ENCODE peak calls at places on chromosomes 5 and 9, in five cellular contexts. U is cardiac muscle cell, M is HCT116, L is neuronal stem cell, W is HAP-1. S is an unnamed sample. For H3K4me1, the result is how much of the 10 kb centered on the place peaks cover.

GRCh38 chr5:154949758-154950157 is 8.9 kb downstream of the MRPL22 start:
- DNase-seq in M (no peak), U (no peak), L (no peak), W (no peak), S (no peak)

GRCh38 chr5:135248801-135249231 is 150.2 kb downstream of the MACROH2A1 start:
- DNase-seq in W (no peak), M (no peak), U (no peak), L (no peak), S (peak)

GRCh38 chr5:883475-884181 is 9.0 kb downstream of the BRD9 start:
- DNase-seq in M (no peak), W (no peak), U (no peak), L (no peak), S (no peak)

GRCh38 chr9:87540444-87541105 is 42.9 kb downstream of the DAPK1 start:
- DNase-seq in U (no peak), M (no peak), W (no peak), L (no peak), S (no peak)

GRCh38 chr9:107793541-107793940 is 304.0 kb upstream of the KLF4 start:
- DNase-seq in L (no peak), U (no peak), W (no peak), M (no peak), S (no peak)

GRCh38 chr5:58149750-58150149 is 310.1 kb downstream of the PLK2 start:
- DNase-seq in W (no peak), L (no peak), U (no peak), M (no peak), S (no peak)

GRCh38 chr9:107020040-107020530 is 157.1 kb downstream of the ZNF462 start:
- DNase-seq in W (peak), L (peak), M (no peak), U (peak), S (peak)

GRCh38 chr9:121863931-121864330 is 212.5 kb downstream of the DAB2IP start:
- DNase-seq in U (peak), W (no peak), M (no peak), L (no peak), S (no peak)

GRCh38 chr5:7926720-7927119 is 57.8 kb downstream of the MTRR start:
- DNase-seq in L (no peak), U (no peak), W (no peak), M (no peak), S (no peak)

GRCh38 chr5:43572357-43572756 is 15.5 kb upstream of the PAIP1 start:
- DNase-seq in U (peak), M (no peak), W (peak), L (no peak), S (no peak)

GRCh38 chr9:95305770-95306492 is 11.6 kb downstream of the FANCC start:
- DNase-seq in M (no peak), U (no peak), W (no peak), L (no peak), S (no peak)

GRCh38 chr5:89981871-89982773 is 427.4 kb downstream of the CETN3 start:
- DNase-seq in L (no peak), W (no peak), U (no peak), M (no peak), S (no peak)

GRCh38 chr5:109345699-109346098 is 64.1 kb downstream of the PJA2 start:
- DNase-seq in U (no peak), W (no peak), L (no peak), M (no peak), S (no peak)

GRCh38 chr5:128836571-128836970 is 128.7 kb upstream of the SLC27A6 start:
- DNase-seq in M (no peak), W (no peak), U (no peak), L (no peak), S (no peak)

GRCh38 chr9:18596920-18597319 is 123.0 kb downstream of the ADAMTSL1 start:
- DNase-seq in L (no peak), U (peak), M (no peak), W (no peak), S (no peak)

GRCh38 chr9:111598730-111599091 is 736 bp downstream of the PTGR1 start:
- DNase-seq in W (peak), M (no peak), L (peak), U (peak), S (no peak)

GRCh38 chr5:81825237-81825636 is 74.3 kb upstream of the SSBP2 start:
- DNase-seq in U (peak), L (no peak), M (no peak), W (no peak), S (no peak)

GRCh38 chr5:74507596-74507995 is 132.9 kb downstream of the ENC1 start:
- DNase-seq in L (no peak), W (no peak), M (no peak), U (no peak), S (peak)

GRCh38 chr5:90645024-90645610 is 86.5 kb downstream of the ADGRV1 start:
- DNase-seq in L (no peak), M (peak), W (no peak), U (no peak), S (peak)

GRCh38 chr5:168948746-168949145 is 352.2 kb downstream of the SLIT3 start:
- DNase-seq in M (no peak), L (no peak), U (no peak), W (no peak), S (no peak)

GRCh38 chr9:78695521-78695920 is 398.6 kb downstream of the PSAT1 start:
- DNase-seq in W (no peak), M (no peak), L (no peak), U (no peak), S (peak)

GRCh38 chr5:32512916-32513315 is 68.4 kb upstream of the ZFR start:
- DNase-seq in L (no peak), W (no peak), U (no peak), M (no peak), S (no peak)

GRCh38 chr9:79489241-79490000 is 82.3 kb upstream of the TLE4 start:
- DNase-seq in U (peak), W (no peak), M (no peak), L (no peak), S (no peak)

GRCh38 chr5:39624268-39624886 is 199.6 kb upstream of the DAB2 start:
- DNase-seq in W (no peak), U (peak), M (peak), L (no peak), S (peak)

GRCh38 chr9:87547665-87548064 is 50.0 kb downstream of the DAPK1 start:
- DNase-seq in M (no peak), U (no peak), L (no peak), W (no peak), S (no peak)

GRCh38 chr5:173452098-173452497 is 123.9 kb upstream of the STC2 start:
- DNase-seq in W (no peak), L (no peak), U (peak), M (peak), S (no peak)

GRCh38 chr9:136550439-136551085 is 4.7 kb upstream of the NOTCH1 start:
- DNase-seq in M (no peak), U (no peak), L (no peak), W (no peak), S (no peak)

GRCh38 chr5:58872670-58873273 is 289.9 kb downstream of the RAB3C start:
- DNase-seq in W (no peak), L (no peak), U (no peak), M (no peak), S (no peak)

GRCh38 chr5:41145306-41145705 is 68.0 kb downstream of the C6 start:
- DNase-seq in U (no peak), W (no peak), M (no peak), L (no peak), S (no peak)

GRCh38 chr9:98654247-98654646 is 54.5 kb downstream of the GABBR2 start:
- DNase-seq in W (no peak), L (no peak), M (no peak), U (no peak), S (no peak)

GRCh38 chr5:149367249-149367971 is 9.6 kb downstream of the PCYOX1L start:
- DNase-seq in W (peak), U (peak), L (peak), M (peak), S (peak)

GRCh38 chr5:175828676-175829075 is 42.7 kb upstream of the CPLX2 start:
- DNase-seq in W (no peak), M (no peak), U (no peak), L (no peak), S (no peak)

GRCh38 chr9:126860077-126860756 is at the start of gene ZBTB34:
- DNase-seq in M (peak), L (peak), U (peak), W (peak), S (peak)

GRCh38 chr9:126864771-126865170 is 4.3 kb downstream of the ZBTB34 start:
- DNase-seq in M (no peak), U (no peak), W (no peak), L (no peak), S (no peak)

GRCh38 chr9:126860757-126861466 is 473 bp downstream of the ZBTB34 start:
- DNase-seq in U (peak), M (no peak), L (no peak), W (peak), S (peak)

GRCh38 chr9:126861707-126862460 is 1.4 kb downstream of the ZBTB34 start:
- DNase-seq in U (peak), M (no peak), W (peak), L (no peak), S (peak)

DNA sequence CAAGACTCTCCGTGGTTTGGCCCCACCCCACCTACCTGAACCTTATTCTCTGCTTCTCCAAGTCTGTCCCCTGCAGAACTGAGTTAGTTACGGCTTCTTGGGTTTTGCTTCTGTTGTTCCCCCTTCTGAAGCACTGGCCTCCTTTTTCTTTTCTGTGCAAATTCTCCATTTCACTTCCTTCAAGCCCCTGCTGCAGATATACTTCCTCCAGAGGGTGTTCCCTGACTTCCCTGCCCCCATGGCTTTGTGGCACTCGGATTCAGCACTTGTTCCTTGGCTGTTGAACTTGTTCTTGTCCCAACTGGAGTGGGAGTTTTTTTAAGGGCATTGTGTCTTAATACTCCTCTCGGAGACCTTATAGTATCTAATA is 2.0 kb downstream of the ZBTB34 start:
- DNase-seq in U (no peak), W (peak), M (no peak), L (no peak), S (no peak)
- H3K4me3 ChIP-seq in U (peak), W (peak), M (no peak), L (peak), S (peak)

GRCh38 chr5:140165101-140165920 is 9.7 kb upstream of the CYSTM1 start:
- DNase-seq in W (no peak), M (no peak), L (no peak), U (no peak), S (peak)

GRCh38 chr5:140162781-140163180 is 12.2 kb upstream of the CYSTM1 start:
- DNase-seq in U (no peak), L (no peak), M (no peak), W (no peak), S (no peak)

GRCh38 chr5:140159014-140159927 is 15.7 kb upstream of the CYSTM1 start:
- DNase-seq in U (no peak), M (no peak), L (no peak), W (no peak), S (no peak)

GRCh38 chr5:140160432-140160831 is 14.6 kb upstream of the CYSTM1 start:
- DNase-seq in W (no peak), M (no peak), U (no peak), L (no peak), S (no peak)

GRCh38 chr5:140162275-140162674 is 12.7 kb upstream of the CYSTM1 start:
- DNase-seq in M (no peak), L (no peak), W (no peak), U (no peak), S (no peak)
- H3K4me1 ChIP-seq in M (under half), L (under half), W (under half), U (under half), S (under half)

GRCh38 chr5:66932446-66932845 is 264.2 kb downstream of the CD180 start:
- DNase-seq in W (no peak), M (no peak), U (peak), L (no peak), S (no peak)
- H3K4me3 ChIP-seq in W (no peak), M (no peak), U (no peak), L (no peak), S (no peak)

GRCh38 chr5:124087752-124088151 is 575.8 kb downstream of the CSNK1G3 start:
- DNase-seq in U (no peak), W (no peak), M (no peak), L (peak), S (no peak)
- H3K4me1 ChIP-seq in U (under half), W (under half), M (under half), L (under half), S (under half)

GRCh38 chr9:35759795-35760194 is 5.7 kb upstream of the MSMP start:
- DNase-seq in M (no peak), L (no peak), W (no peak), U (no peak), S (no peak)

GRCh38 chr9:35756743-35757526 is 2.9 kb upstream of the MSMP start:
- DNase-seq in M (peak), L (peak), U (peak), W (peak), S (peak)

GRCh38 chr9:35760651-35761050 is 6.6 kb upstream of the MSMP start:
- DNase-seq in L (no peak), W (no peak), U (peak), M (no peak), S (no peak)

GRCh38 chr9:35757527-35758275 is 3.6 kb upstream of the MSMP start:
- DNase-seq in M (no peak), W (peak), L (no peak), U (no peak), S (peak)

GRCh38 chr9:35758475-35759050 is 4.5 kb upstream of the MSMP start:
- DNase-seq in L (no peak), U (peak), W (no peak), M (no peak), S (no peak)
- H3K4me3 ChIP-seq in L (no peak), U (no peak), W (no peak), M (no peak), S (peak)